ENCODE peak calls at places on chromosomes 13 and 19, in nine cellular contexts. One of them, this sample, is unnamed.

GRCh38 chr13:50916701-50917184 is 7.2 kb downstream of the RNASEH2B start:
- DNase-seq in activated naive CD4-positive, alpha-beta T cell treated with anti-CD3 and anti-CD28 coated beads for 36 hours: no peak
- DNase-seq in stimulated activated CD4-positive, alpha-beta T cell treated with anti-CD3 and anti-CD28 coated beads, Interleukin-2, amount 100 ng/mL, for 48 hours: no peak
- DNase-seq in NCI-H2029: no peak
- DNase-seq in GM13976: no peak
- DNase-seq in Daoy: no peak
- DNase-seq in H54: no peak
- DNase-seq in cardiac muscle cell: no peak
- DNase-seq in neural crest cell: no peak
- DNase-seq in this sample: no peak

GRCh38 chr19:40576181-40576584 is 490 bp upstream of the SHKBP1 start:
- DNase-seq in activated naive CD4-positive, alpha-beta T cell treated with anti-CD3 and anti-CD28 coated beads for 36 hours: peak; percentile 34
- DNase-seq in stimulated activated CD4-positive, alpha-beta T cell treated with anti-CD3 and anti-CD28 coated beads, Interleukin-2, amount 100 ng/mL, for 48 hours: no peak
- DNase-seq in NCI-H2029: no peak
- DNase-seq in GM13976: peak; percentile 59
- DNase-seq in Daoy: no peak
- DNase-seq in H54: no peak
- DNase-seq in cardiac muscle cell: no peak
- DNase-seq in neural crest cell: no peak
- DNase-seq in this sample: no peak

GRCh38 chr13:78370231-78370630 is 233.1 kb downstream of the POU4F1 start:
- DNase-seq in activated naive CD4-positive, alpha-beta T cell treated with anti-CD3 and anti-CD28 coated beads for 36 hours: no peak
- DNase-seq in stimulated activated CD4-positive, alpha-beta T cell treated with anti-CD3 and anti-CD28 coated beads, Interleukin-2, amount 100 ng/mL, for 48 hours: no peak
- DNase-seq in NCI-H2029: no peak
- DNase-seq in GM13976: no peak
- DNase-seq in Daoy: no peak
- DNase-seq in H54: no peak
- DNase-seq in cardiac muscle cell: no peak
- DNase-seq in neural crest cell: no peak
- DNase-seq in this sample: no peak

GRCh38 chr13:40777166-40777956 is 6.4 kb upstream of the MRPS31 start:
- DNase-seq in activated naive CD4-positive, alpha-beta T cell treated with anti-CD3 and anti-CD28 coated beads for 36 hours: peak; percentile 48
- DNase-seq in stimulated activated CD4-positive, alpha-beta T cell treated with anti-CD3 and anti-CD28 coated beads, Interleukin-2, amount 100 ng/mL, for 48 hours: peak; percentile 28
- DNase-seq in NCI-H2029: no peak
- DNase-seq in GM13976: peak; percentile 55
- DNase-seq in Daoy: peak; percentile 30
- DNase-seq in H54: no peak
- DNase-seq in cardiac muscle cell: peak; percentile 71
- DNase-seq in neural crest cell: peak; percentile 27
- DNase-seq in this sample: peak; percentile 55

GRCh38 chr13:75151081-75151643 is 330.8 kb downstream of the TBC1D4 start:
- DNase-seq in activated naive CD4-positive, alpha-beta T cell treated with anti-CD3 and anti-CD28 coated beads for 36 hours: no peak
- DNase-seq in stimulated activated CD4-positive, alpha-beta T cell treated with anti-CD3 and anti-CD28 coated beads, Interleukin-2, amount 100 ng/mL, for 48 hours: no peak
- DNase-seq in NCI-H2029: no peak
- DNase-seq in GM13976: no peak
- DNase-seq in Daoy: no peak
- DNase-seq in H54: no peak
- DNase-seq in cardiac muscle cell: no peak
- DNase-seq in neural crest cell: no peak
- DNase-seq in this sample: no peak

GRCh38 chr19:919157-920050 is 2.3 kb downstream of the KISS1R start:
- DNase-seq in activated naive CD4-positive, alpha-beta T cell treated with anti-CD3 and anti-CD28 coated beads for 36 hours: peak; percentile 56
- DNase-seq in stimulated activated CD4-positive, alpha-beta T cell treated with anti-CD3 and anti-CD28 coated beads, Interleukin-2, amount 100 ng/mL, for 48 hours: no peak
- DNase-seq in NCI-H2029: peak; percentile 45
- DNase-seq in GM13976: no peak
- DNase-seq in Daoy: peak; percentile 52
- DNase-seq in H54: no peak
- DNase-seq in cardiac muscle cell: peak; percentile 39
- DNase-seq in neural crest cell: no peak
- DNase-seq in this sample: no peak

GRCh38 chr19:28920269-28921066 is 292.5 kb downstream of the UQCRFS1 start:
- DNase-seq in activated naive CD4-positive, alpha-beta T cell treated with anti-CD3 and anti-CD28 coated beads for 36 hours: no peak
- DNase-seq in stimulated activated CD4-positive, alpha-beta T cell treated with anti-CD3 and anti-CD28 coated beads, Interleukin-2, amount 100 ng/mL, for 48 hours: no peak
- DNase-seq in NCI-H2029: no peak
- DNase-seq in GM13976: no peak
- DNase-seq in Daoy: no peak
- DNase-seq in H54: no peak
- DNase-seq in cardiac muscle cell: no peak
- DNase-seq in neural crest cell: no peak
- DNase-seq in this sample: no peak

GRCh38 chr13:29571876-29572570 is 23.5 kb downstream of the SLC7A1 start:
- DNase-seq in activated naive CD4-positive, alpha-beta T cell treated with anti-CD3 and anti-CD28 coated beads for 36 hours: no peak
- DNase-seq in stimulated activated CD4-positive, alpha-beta T cell treated with anti-CD3 and anti-CD28 coated beads, Interleukin-2, amount 100 ng/mL, for 48 hours: no peak
- DNase-seq in NCI-H2029: no peak
- DNase-seq in GM13976: no peak
- DNase-seq in Daoy: no peak
- DNase-seq in H54: no peak
- DNase-seq in cardiac muscle cell: no peak
- DNase-seq in neural crest cell: no peak
- DNase-seq in this sample: no peak

GRCh38 chr13:39910833-39911232 is 255.4 kb downstream of the COG6 start:
- DNase-seq in activated naive CD4-positive, alpha-beta T cell treated with anti-CD3 and anti-CD28 coated beads for 36 hours: no peak
- DNase-seq in stimulated activated CD4-positive, alpha-beta T cell treated with anti-CD3 and anti-CD28 coated beads, Interleukin-2, amount 100 ng/mL, for 48 hours: no peak
- DNase-seq in NCI-H2029: no peak
- DNase-seq in GM13976: no peak
- DNase-seq in Daoy: peak; percentile 2
- DNase-seq in H54: no peak
- DNase-seq in cardiac muscle cell: no peak
- DNase-seq in neural crest cell: no peak
- DNase-seq in this sample: no peak

GRCh38 chr13:73268306-73268705 is 209.5 kb downstream of the KLF5 start:
- DNase-seq in activated naive CD4-positive, alpha-beta T cell treated with anti-CD3 and anti-CD28 coated beads for 36 hours: no peak
- DNase-seq in stimulated activated CD4-positive, alpha-beta T cell treated with anti-CD3 and anti-CD28 coated beads, Interleukin-2, amount 100 ng/mL, for 48 hours: no peak
- DNase-seq in NCI-H2029: no peak
- DNase-seq in GM13976: no peak
- DNase-seq in Daoy: peak; percentile 14
- DNase-seq in H54: peak; percentile 15
- DNase-seq in cardiac muscle cell: no peak
- DNase-seq in neural crest cell: no peak
- DNase-seq in this sample: no peak

GRCh38 chr19:19083413-19084178 is 19.8 kb downstream of the SLC25A42 start:
- DNase-seq in activated naive CD4-positive, alpha-beta T cell treated with anti-CD3 and anti-CD28 coated beads for 36 hours: no peak
- DNase-seq in stimulated activated CD4-positive, alpha-beta T cell treated with anti-CD3 and anti-CD28 coated beads, Interleukin-2, amount 100 ng/mL, for 48 hours: no peak
- DNase-seq in NCI-H2029: no peak
- DNase-seq in GM13976: no peak
- DNase-seq in Daoy: no peak
- DNase-seq in H54: no peak
- DNase-seq in cardiac muscle cell: no peak
- DNase-seq in neural crest cell: no peak
- DNase-seq in this sample: no peak

GRCh38 chr19:16094360-16095070 is 17.2 kb upstream of the RAB8A start:
- DNase-seq in activated naive CD4-positive, alpha-beta T cell treated with anti-CD3 and anti-CD28 coated beads for 36 hours: no peak
- DNase-seq in stimulated activated CD4-positive, alpha-beta T cell treated with anti-CD3 and anti-CD28 coated beads, Interleukin-2, amount 100 ng/mL, for 48 hours: no peak
- DNase-seq in NCI-H2029: no peak
- DNase-seq in GM13976: no peak
- DNase-seq in Daoy: no peak
- DNase-seq in H54: no peak
- DNase-seq in cardiac muscle cell: no peak
- DNase-seq in neural crest cell: no peak
- DNase-seq in this sample: no peak

GRCh38 chr13:46149272-46150133 is 32.5 kb downstream of the LCP1 start:
- DNase-seq in activated naive CD4-positive, alpha-beta T cell treated with anti-CD3 and anti-CD28 coated beads for 36 hours: peak; percentile 81
- DNase-seq in stimulated activated CD4-positive, alpha-beta T cell treated with anti-CD3 and anti-CD28 coated beads, Interleukin-2, amount 100 ng/mL, for 48 hours: no peak
- DNase-seq in NCI-H2029: no peak
- DNase-seq in GM13976: no peak
- DNase-seq in Daoy: peak; percentile 81
- DNase-seq in H54: no peak
- DNase-seq in cardiac muscle cell: no peak
- DNase-seq in neural crest cell: no peak
- DNase-seq in this sample: no peak

GRCh38 chr13:45850020-45850613 is 1.4 kb downstream of the SIAH3 start:
- DNase-seq in activated naive CD4-positive, alpha-beta T cell treated with anti-CD3 and anti-CD28 coated beads for 36 hours: peak; percentile 11
- DNase-seq in stimulated activated CD4-positive, alpha-beta T cell treated with anti-CD3 and anti-CD28 coated beads, Interleukin-2, amount 100 ng/mL, for 48 hours: no peak
- DNase-seq in NCI-H2029: no peak
- DNase-seq in GM13976: no peak
- DNase-seq in Daoy: no peak
- DNase-seq in H54: no peak
- DNase-seq in cardiac muscle cell: peak; percentile 9
- DNase-seq in neural crest cell: no peak
- DNase-seq in this sample: no peak

GRCh38 chr19:58182577-58182988 is 278 bp upstream of the ZNF274 start:
- DNase-seq in activated naive CD4-positive, alpha-beta T cell treated with anti-CD3 and anti-CD28 coated beads for 36 hours: peak; percentile 95
- DNase-seq in stimulated activated CD4-positive, alpha-beta T cell treated with anti-CD3 and anti-CD28 coated beads, Interleukin-2, amount 100 ng/mL, for 48 hours: peak; percentile 80
- DNase-seq in NCI-H2029: no peak
- DNase-seq in GM13976: peak; percentile 96
- DNase-seq in Daoy: no peak
- DNase-seq in H54: peak; percentile 68
- DNase-seq in cardiac muscle cell: no peak
- DNase-seq in neural crest cell: no peak
- DNase-seq in this sample: no peak

GRCh38 chr13:111791131-111791530 is 275.8 kb upstream of the SOX1 start:
- DNase-seq in activated naive CD4-positive, alpha-beta T cell treated with anti-CD3 and anti-CD28 coated beads for 36 hours: no peak
- DNase-seq in stimulated activated CD4-positive, alpha-beta T cell treated with anti-CD3 and anti-CD28 coated beads, Interleukin-2, amount 100 ng/mL, for 48 hours: no peak
- DNase-seq in NCI-H2029: no peak
- DNase-seq in GM13976: no peak
- DNase-seq in Daoy: no peak
- DNase-seq in H54: no peak
- DNase-seq in cardiac muscle cell: no peak
- DNase-seq in neural crest cell: no peak
- DNase-seq in this sample: no peak

GRCh38 chr19:5129691-5130090 is 160.8 kb downstream of the KDM4B start:
- DNase-seq in activated naive CD4-positive, alpha-beta T cell treated with anti-CD3 and anti-CD28 coated beads for 36 hours: no peak
- DNase-seq in stimulated activated CD4-positive, alpha-beta T cell treated with anti-CD3 and anti-CD28 coated beads, Interleukin-2, amount 100 ng/mL, for 48 hours: no peak
- DNase-seq in NCI-H2029: no peak
- DNase-seq in GM13976: no peak
- DNase-seq in Daoy: no peak
- DNase-seq in H54: no peak
- DNase-seq in cardiac muscle cell: no peak
- DNase-seq in neural crest cell: no peak
- DNase-seq in this sample: no peak

GRCh38 chr13:106103779-106104178 is 431.7 kb downstream of the EFNB2 start:
- DNase-seq in activated naive CD4-positive, alpha-beta T cell treated with anti-CD3 and anti-CD28 coated beads for 36 hours: no peak
- DNase-seq in stimulated activated CD4-positive, alpha-beta T cell treated with anti-CD3 and anti-CD28 coated beads, Interleukin-2, amount 100 ng/mL, for 48 hours: no peak
- DNase-seq in NCI-H2029: no peak
- DNase-seq in GM13976: no peak
- DNase-seq in Daoy: peak; percentile 67
- DNase-seq in H54: no peak
- DNase-seq in cardiac muscle cell: no peak
- DNase-seq in neural crest cell: no peak
- DNase-seq in this sample: no peak

GRCh38 chr13:59527500-59527899 is 636.2 kb downstream of the DIAPH3 start:
- DNase-seq in activated naive CD4-positive, alpha-beta T cell treated with anti-CD3 and anti-CD28 coated beads for 36 hours: no peak
- DNase-seq in stimulated activated CD4-positive, alpha-beta T cell treated with anti-CD3 and anti-CD28 coated beads, Interleukin-2, amount 100 ng/mL, for 48 hours: no peak
- DNase-seq in NCI-H2029: no peak
- DNase-seq in GM13976: no peak
- DNase-seq in Daoy: no peak
- DNase-seq in H54: no peak
- DNase-seq in cardiac muscle cell: no peak
- DNase-seq in neural crest cell: no peak
- DNase-seq in this sample: no peak

GRCh38 chr19:46049597-46049996 is 8.8 kb upstream of the IGFL4 start:
- DNase-seq in activated naive CD4-positive, alpha-beta T cell treated with anti-CD3 and anti-CD28 coated beads for 36 hours: peak; percentile 21
- DNase-seq in stimulated activated CD4-positive, alpha-beta T cell treated with anti-CD3 and anti-CD28 coated beads, Interleukin-2, amount 100 ng/mL, for 48 hours: no peak
- DNase-seq in NCI-H2029: no peak
- DNase-seq in GM13976: no peak
- DNase-seq in Daoy: no peak
- DNase-seq in H54: no peak
- DNase-seq in cardiac muscle cell: no peak
- DNase-seq in neural crest cell: no peak
- DNase-seq in this sample: no peak

GRCh38 chr19:20318616-20319015 is 151.6 kb downstream of the ZNF486 start:
- DNase-seq in activated naive CD4-positive, alpha-beta T cell treated with anti-CD3 and anti-CD28 coated beads for 36 hours: no peak
- DNase-seq in stimulated activated CD4-positive, alpha-beta T cell treated with anti-CD3 and anti-CD28 coated beads, Interleukin-2, amount 100 ng/mL, for 48 hours: no peak
- DNase-seq in NCI-H2029: no peak
- DNase-seq in GM13976: no peak
- DNase-seq in Daoy: no peak
- DNase-seq in H54: no peak
- DNase-seq in cardiac muscle cell: no peak
- DNase-seq in neural crest cell: no peak
- DNase-seq in this sample: no peak

GRCh38 chr13:94351292-94352000 is 128.0 kb downstream of the DCT start:
- DNase-seq in activated naive CD4-positive, alpha-beta T cell treated with anti-CD3 and anti-CD28 coated beads for 36 hours: peak; percentile 38
- DNase-seq in stimulated activated CD4-positive, alpha-beta T cell treated with anti-CD3 and anti-CD28 coated beads, Interleukin-2, amount 100 ng/mL, for 48 hours: no peak
- DNase-seq in NCI-H2029: no peak
- DNase-seq in GM13976: peak; percentile 11
- DNase-seq in Daoy: peak; percentile 66
- DNase-seq in H54: peak; percentile 31
- DNase-seq in cardiac muscle cell: no peak
- DNase-seq in neural crest cell: no peak
- DNase-seq in this sample: no peak

GRCh38 chr13:32261567-32261966 is 53.6 kb downstream of the ZAR1L start:
- DNase-seq in activated naive CD4-positive, alpha-beta T cell treated with anti-CD3 and anti-CD28 coated beads for 36 hours: no peak
- DNase-seq in stimulated activated CD4-positive, alpha-beta T cell treated with anti-CD3 and anti-CD28 coated beads, Interleukin-2, amount 100 ng/mL, for 48 hours: no peak
- DNase-seq in NCI-H2029: peak; percentile 27
- DNase-seq in GM13976: no peak
- DNase-seq in Daoy: peak; percentile 79
- DNase-seq in H54: peak; percentile 9
- DNase-seq in cardiac muscle cell: peak; percentile 26
- DNase-seq in neural crest cell: no peak
- DNase-seq in this sample: no peak

GRCh38 chr13:113856716-113857065 is 7.2 kb downstream of the GAS6 start:
- DNase-seq in activated naive CD4-positive, alpha-beta T cell treated with anti-CD3 and anti-CD28 coated beads for 36 hours: no peak
- DNase-seq in stimulated activated CD4-positive, alpha-beta T cell treated with anti-CD3 and anti-CD28 coated beads, Interleukin-2, amount 100 ng/mL, for 48 hours: no peak
- DNase-seq in NCI-H2029: no peak
- DNase-seq in GM13976: no peak
- DNase-seq in Daoy: no peak
- DNase-seq in H54: peak; percentile 94
- DNase-seq in cardiac muscle cell: no peak
- DNase-seq in neural crest cell: no peak
- DNase-seq in this sample: no peak

GRCh38 chr13:25493930-25494707 is 122.3 kb downstream of the ATP8A2 start:
- DNase-seq in activated naive CD4-positive, alpha-beta T cell treated with anti-CD3 and anti-CD28 coated beads for 36 hours: no peak
- DNase-seq in stimulated activated CD4-positive, alpha-beta T cell treated with anti-CD3 and anti-CD28 coated beads, Interleukin-2, amount 100 ng/mL, for 48 hours: no peak
- DNase-seq in NCI-H2029: peak; percentile 47
- DNase-seq in GM13976: no peak
- DNase-seq in Daoy: no peak
- DNase-seq in H54: no peak
- DNase-seq in cardiac muscle cell: peak; percentile 53
- DNase-seq in neural crest cell: no peak
- DNase-seq in this sample: no peak

GRCh38 chr19:7982651-7983099 is 22.8 kb downstream of the ELAVL1 start:
- DNase-seq in activated naive CD4-positive, alpha-beta T cell treated with anti-CD3 and anti-CD28 coated beads for 36 hours: no peak
- DNase-seq in stimulated activated CD4-positive, alpha-beta T cell treated with anti-CD3 and anti-CD28 coated beads, Interleukin-2, amount 100 ng/mL, for 48 hours: no peak
- DNase-seq in NCI-H2029: no peak
- DNase-seq in GM13976: no peak
- DNase-seq in Daoy: no peak
- DNase-seq in H54: no peak
- DNase-seq in cardiac muscle cell: no peak
- DNase-seq in neural crest cell: no peak
- DNase-seq in this sample: no peak

GRCh38 chr19:36090930-36091695 is 19.8 kb upstream of the OVOL3 start:
- DNase-seq in activated naive CD4-positive, alpha-beta T cell treated with anti-CD3 and anti-CD28 coated beads for 36 hours: no peak
- DNase-seq in stimulated activated CD4-positive, alpha-beta T cell treated with anti-CD3 and anti-CD28 coated beads, Interleukin-2, amount 100 ng/mL, for 48 hours: no peak
- DNase-seq in NCI-H2029: no peak
- DNase-seq in GM13976: no peak
- DNase-seq in Daoy: no peak
- DNase-seq in H54: no peak
- DNase-seq in cardiac muscle cell: no peak
- DNase-seq in neural crest cell: no peak
- DNase-seq in this sample: no peak

GRCh38 chr13:62643007-62643483 is 1227.4 kb upstream of the PCDH20 start:
- DNase-seq in activated naive CD4-positive, alpha-beta T cell treated with anti-CD3 and anti-CD28 coated beads for 36 hours: peak; percentile 28
- DNase-seq in stimulated activated CD4-positive, alpha-beta T cell treated with anti-CD3 and anti-CD28 coated beads, Interleukin-2, amount 100 ng/mL, for 48 hours: no peak
- DNase-seq in NCI-H2029: no peak
- DNase-seq in GM13976: no peak
- DNase-seq in Daoy: peak; percentile 19
- DNase-seq in H54: no peak
- DNase-seq in cardiac muscle cell: no peak
- DNase-seq in neural crest cell: no peak
- DNase-seq in this sample: peak; percentile 38

GRCh38 chr13:70604448-70604847 is 496.2 kb upstream of the KLHL1 start:
- DNase-seq in activated naive CD4-positive, alpha-beta T cell treated with anti-CD3 and anti-CD28 coated beads for 36 hours: no peak
- DNase-seq in stimulated activated CD4-positive, alpha-beta T cell treated with anti-CD3 and anti-CD28 coated beads, Interleukin-2, amount 100 ng/mL, for 48 hours: no peak
- DNase-seq in NCI-H2029: no peak
- DNase-seq in GM13976: no peak
- DNase-seq in Daoy: no peak
- DNase-seq in H54: no peak
- DNase-seq in cardiac muscle cell: peak; percentile 45
- DNase-seq in neural crest cell: no peak
- DNase-seq in this sample: no peak

GRCh38 chr13:43511260-43511970 is 275.4 kb downstream of the ENOX1 start:
- DNase-seq in activated naive CD4-positive, alpha-beta T cell treated with anti-CD3 and anti-CD28 coated beads for 36 hours: no peak
- DNase-seq in stimulated activated CD4-positive, alpha-beta T cell treated with anti-CD3 and anti-CD28 coated beads, Interleukin-2, amount 100 ng/mL, for 48 hours: no peak
- DNase-seq in NCI-H2029: no peak
- DNase-seq in GM13976: no peak
- DNase-seq in Daoy: no peak
- DNase-seq in H54: no peak
- DNase-seq in cardiac muscle cell: no peak
- DNase-seq in neural crest cell: no peak
- DNase-seq in this sample: no peak

GRCh38 chr19:33379151-33379829 is 5.8 kb downstream of the CEBPG start:
- DNase-seq in activated naive CD4-positive, alpha-beta T cell treated with anti-CD3 and anti-CD28 coated beads for 36 hours: no peak
- DNase-seq in stimulated activated CD4-positive, alpha-beta T cell treated with anti-CD3 and anti-CD28 coated beads, Interleukin-2, amount 100 ng/mL, for 48 hours: no peak
- DNase-seq in NCI-H2029: no peak
- DNase-seq in GM13976: no peak
- DNase-seq in Daoy: no peak
- DNase-seq in H54: no peak
- DNase-seq in cardiac muscle cell: no peak
- DNase-seq in neural crest cell: no peak
- DNase-seq in this sample: no peak